ENCODE peak calls at places on chromosome 20, in ten cellular contexts. One of them, this sample, is unnamed.

GRCh38 chr20:42734660-42735368 is 454.9 kb downstream of the PTPRT start:
- DNase-seq in Peyer's patch: no peak
- DNase-seq in testis: no peak
- DNase-seq in OCI-LY7: no peak
- DNase-seq in MM.1S: no peak
- DNase-seq in GM12878: no peak
- DNase-seq in cardiac muscle cell: no peak
- DNase-seq in A549: no peak
- DNase-seq in body of pancreas: no peak
- DNase-seq in neural progenitor cell: no peak
- DNase-seq in this sample: no peak

GRCh38 chr20:34916774-34917354 is 38.7 kb downstream of the GSS start:
- DNase-seq in Peyer's patch: no peak
- DNase-seq in testis: no peak
- DNase-seq in OCI-LY7: no peak
- DNase-seq in MM.1S: no peak
- DNase-seq in GM12878: no peak
- DNase-seq in cardiac muscle cell: no peak
- DNase-seq in A549: no peak
- DNase-seq in body of pancreas: no peak
- DNase-seq in neural progenitor cell: no peak
- DNase-seq in this sample: no peak

GRCh38 chr20:53695797-53696527 is 102.3 kb upstream of the ZNF217 start:
- DNase-seq in Peyer's patch: no peak
- DNase-seq in testis: no peak
- DNase-seq in OCI-LY7: no peak
- DNase-seq in MM.1S: no peak
- DNase-seq in GM12878: no peak
- DNase-seq in cardiac muscle cell: no peak
- DNase-seq in A549: no peak
- DNase-seq in body of pancreas: no peak
- DNase-seq in neural progenitor cell: no peak
- DNase-seq in this sample: no peak

GRCh38 chr20:63498950-63499332 is at the start of gene EEF1A2:
- DNase-seq in Peyer's patch: no peak
- DNase-seq in testis: no peak
- DNase-seq in OCI-LY7: peak; percentile 37
- DNase-seq in MM.1S: no peak
- DNase-seq in GM12878: no peak
- DNase-seq in cardiac muscle cell: no peak
- DNase-seq in A549: no peak
- DNase-seq in body of pancreas: peak; percentile 42
- DNase-seq in neural progenitor cell: peak; percentile 70
- DNase-seq in this sample: no peak

GRCh38 chr20:56372850-56373249 is 14.1 kb downstream of the FAM210B start:
- DNase-seq in Peyer's patch: no peak
- DNase-seq in testis: no peak
- DNase-seq in OCI-LY7: no peak
- DNase-seq in MM.1S: no peak
- DNase-seq in GM12878: no peak
- DNase-seq in cardiac muscle cell: no peak
- DNase-seq in A549: no peak
- DNase-seq in body of pancreas: no peak
- DNase-seq in neural progenitor cell: no peak
- DNase-seq in this sample: no peak

GRCh38 chr20:15113374-15113773 is 776.0 kb upstream of the FLRT3 start:
- DNase-seq in Peyer's patch: no peak
- DNase-seq in testis: peak; percentile 27
- DNase-seq in OCI-LY7: no peak
- DNase-seq in MM.1S: no peak
- DNase-seq in GM12878: no peak
- DNase-seq in cardiac muscle cell: no peak
- DNase-seq in A549: no peak
- DNase-seq in body of pancreas: no peak
- DNase-seq in neural progenitor cell: no peak
- DNase-seq in this sample: no peak

GRCh38 chr20:41373851-41374567 is 7.4 kb upstream of the EMILIN3 start:
- DNase-seq in Peyer's patch: no peak
- DNase-seq in testis: no peak
- DNase-seq in OCI-LY7: no peak
- DNase-seq in MM.1S: no peak
- DNase-seq in GM12878: no peak
- DNase-seq in cardiac muscle cell: no peak
- DNase-seq in A549: no peak
- DNase-seq in body of pancreas: no peak
- DNase-seq in neural progenitor cell: no peak
- DNase-seq in this sample: no peak

GRCh38 chr20:51447097-51447764 is 95.3 kb downstream of the NFATC2 start:
- DNase-seq in Peyer's patch: no peak
- DNase-seq in testis: peak; percentile 76
- DNase-seq in OCI-LY7: no peak
- DNase-seq in MM.1S: no peak
- DNase-seq in GM12878: no peak
- DNase-seq in cardiac muscle cell: peak; percentile 96
- DNase-seq in A549: peak; percentile 77
- DNase-seq in body of pancreas: peak; percentile 38
- DNase-seq in neural progenitor cell: peak; percentile 36
- DNase-seq in this sample: peak; percentile 63

GRCh38 chr20:14404515-14404914 is 67.1 kb upstream of the FLRT3 start:
- DNase-seq in Peyer's patch: no peak
- DNase-seq in testis: no peak
- DNase-seq in OCI-LY7: no peak
- DNase-seq in MM.1S: peak; percentile 66
- DNase-seq in GM12878: no peak
- DNase-seq in cardiac muscle cell: no peak
- DNase-seq in A549: no peak
- DNase-seq in body of pancreas: no peak
- DNase-seq in neural progenitor cell: no peak
- DNase-seq in this sample: no peak

GRCh38 chr20:5864428-5864827 is 85.9 kb downstream of the TRMT6 start:
- DNase-seq in Peyer's patch: no peak
- DNase-seq in testis: no peak
- DNase-seq in OCI-LY7: no peak
- DNase-seq in MM.1S: no peak
- DNase-seq in GM12878: no peak
- DNase-seq in cardiac muscle cell: no peak
- DNase-seq in A549: no peak
- DNase-seq in body of pancreas: no peak
- DNase-seq in neural progenitor cell: no peak
- DNase-seq in this sample: no peak

DNA sequence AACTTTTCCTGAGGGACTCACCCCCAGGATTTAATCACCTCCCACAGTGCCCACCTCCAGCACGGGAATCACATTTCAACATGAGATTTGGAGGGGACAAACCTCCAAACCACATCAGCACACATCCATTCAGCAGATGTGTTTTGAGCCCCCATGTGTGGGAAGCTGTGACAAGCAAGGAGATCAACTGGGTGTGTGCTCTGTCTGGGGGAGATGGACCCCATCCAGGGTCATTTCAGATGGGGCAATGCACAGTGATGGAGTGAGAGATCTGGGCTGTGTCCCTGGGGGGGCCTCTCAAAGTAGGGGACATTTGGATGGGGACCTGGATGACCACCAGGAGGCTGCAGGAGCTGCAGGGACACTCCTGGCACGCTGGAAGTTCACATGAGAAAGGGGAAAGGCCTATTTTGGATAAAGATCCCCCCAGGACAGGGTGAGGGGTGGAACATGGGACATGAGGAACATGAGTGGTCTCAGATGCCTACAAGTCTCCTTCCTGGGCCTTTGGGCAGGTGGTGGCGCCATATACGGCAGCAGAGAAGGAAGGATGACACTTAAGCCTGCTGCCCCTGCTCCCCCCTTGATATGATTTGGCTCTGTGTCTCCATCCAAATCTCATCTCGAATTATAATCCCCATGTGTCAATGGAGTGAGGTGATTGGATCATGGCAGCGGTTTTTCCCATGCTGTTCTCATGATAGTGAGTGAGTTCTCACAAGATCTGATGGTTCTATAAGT is 49.6 kb downstream of the SLC2A10 start:
- DNase-seq in Peyer's patch: no peak
- DNase-seq in testis: no peak
- DNase-seq in OCI-LY7: no peak
- DNase-seq in MM.1S: no peak
- DNase-seq in GM12878: no peak
- DNase-seq in cardiac muscle cell: no peak
- DNase-seq in A549: no peak
- DNase-seq in body of pancreas: no peak
- DNase-seq in neural progenitor cell: no peak
- DNase-seq in this sample: no peak
- TF ChIP-seq CTCF in Peyer's patch: no peak
- TF ChIP-seq CTCF in testis: no peak
- TF ChIP-seq CTCF in OCI-LY7: peak; percentile 22
- TF ChIP-seq CTCF in MM.1S: no peak
- TF ChIP-seq CTCF in GM12878: no peak
- TF ChIP-seq CTCF in cardiac muscle cell: no peak
- TF ChIP-seq CTCF in A549: no peak
- TF ChIP-seq CTCF in body of pancreas: no peak
- TF ChIP-seq CTCF in neural progenitor cell: no peak
- TF ChIP-seq CTCF in this sample: no peak

GRCh38 chr20:59662856-59663512 is 58.6 kb downstream of the PHACTR3 start:
- DNase-seq in Peyer's patch: no peak
- DNase-seq in testis: no peak
- DNase-seq in OCI-LY7: no peak
- DNase-seq in MM.1S: no peak
- DNase-seq in GM12878: no peak
- DNase-seq in cardiac muscle cell: no peak
- DNase-seq in A549: no peak
- DNase-seq in body of pancreas: no peak
- DNase-seq in neural progenitor cell: no peak
- DNase-seq in this sample: no peak

GRCh38 chr20:59665656-59666555 is 61.6 kb downstream of the PHACTR3 start:
- DNase-seq in Peyer's patch: no peak
- DNase-seq in testis: no peak
- DNase-seq in OCI-LY7: no peak
- DNase-seq in MM.1S: no peak
- DNase-seq in GM12878: no peak
- DNase-seq in cardiac muscle cell: no peak
- DNase-seq in A549: no peak
- DNase-seq in body of pancreas: no peak
- DNase-seq in neural progenitor cell: no peak
- DNase-seq in this sample: peak; percentile 22

GRCh38 chr20:59663513-59663890 is 59.2 kb downstream of the PHACTR3 start:
- DNase-seq in Peyer's patch: no peak
- DNase-seq in testis: no peak
- DNase-seq in OCI-LY7: no peak
- DNase-seq in MM.1S: no peak
- DNase-seq in GM12878: no peak
- DNase-seq in cardiac muscle cell: no peak
- DNase-seq in A549: no peak
- DNase-seq in body of pancreas: no peak
- DNase-seq in neural progenitor cell: no peak
- DNase-seq in this sample: peak; percentile 16

GRCh38 chr20:59666586-59666985 is 62.2 kb downstream of the PHACTR3 start:
- DNase-seq in Peyer's patch: no peak
- DNase-seq in testis: no peak
- DNase-seq in OCI-LY7: no peak
- DNase-seq in MM.1S: no peak
- DNase-seq in GM12878: no peak
- DNase-seq in cardiac muscle cell: no peak
- DNase-seq in A549: no peak
- DNase-seq in body of pancreas: no peak
- DNase-seq in neural progenitor cell: no peak
- DNase-seq in this sample: peak; percentile 16

GRCh38 chr20:59664389-59665055 is 60.2 kb downstream of the PHACTR3 start:
- DNase-seq in Peyer's patch: no peak
- DNase-seq in testis: no peak
- DNase-seq in OCI-LY7: no peak
- DNase-seq in MM.1S: no peak
- DNase-seq in GM12878: no peak
- DNase-seq in cardiac muscle cell: no peak
- DNase-seq in A549: no peak
- DNase-seq in body of pancreas: no peak
- DNase-seq in neural progenitor cell: no peak
- DNase-seq in this sample: peak; percentile 15
- H3K9me3 ChIP-seq in Peyer's patch: no peaks in the 10 kb centered on the region
- H3K9me3 ChIP-seq in testis: no peaks in the 10 kb centered on the region
- H3K9me3 ChIP-seq in OCI-LY7: no peaks in the 10 kb centered on the region
- H3K9me3 ChIP-seq in MM.1S: no peaks in the 10 kb centered on the region
- H3K9me3 ChIP-seq in GM12878: no peaks in the 10 kb centered on the region
- H3K9me3 ChIP-seq in cardiac muscle cell: no peaks in the 10 kb centered on the region
- H3K9me3 ChIP-seq in A549: no peaks in the 10 kb centered on the region
- H3K9me3 ChIP-seq in body of pancreas: no peaks in the 10 kb centered on the region
- H3K9me3 ChIP-seq in neural progenitor cell: peaks cover 4% of the 10 kb centered on the region
- H3K9me3 ChIP-seq in this sample: no peaks in the 10 kb centered on the region

GRCh38 chr20:3510110-3510509 is 39.3 kb downstream of the ATRN start:
- DNase-seq in Peyer's patch: no peak
- DNase-seq in testis: no peak
- DNase-seq in OCI-LY7: no peak
- DNase-seq in MM.1S: no peak
- DNase-seq in GM12878: no peak
- DNase-seq in cardiac muscle cell: peak; percentile 17
- DNase-seq in A549: no peak
- DNase-seq in body of pancreas: no peak
- DNase-seq in neural progenitor cell: no peak
- DNase-seq in this sample: no peak
- H3K27ac ChIP-seq in Peyer's patch: no peak overlapping the region
- H3K27ac ChIP-seq in testis: no peak overlapping the region
- H3K27ac ChIP-seq in OCI-LY7: no peak overlapping the region
- H3K27ac ChIP-seq in MM.1S: no peak overlapping the region
- H3K27ac ChIP-seq in GM12878: no peak overlapping the region
- H3K27ac ChIP-seq in cardiac muscle cell: peak overlapping the region; percentile 74
- H3K27ac ChIP-seq in A549: no peak overlapping the region
- H3K27ac ChIP-seq in body of pancreas: peak overlapping the region; percentile 36
- H3K27ac ChIP-seq in neural progenitor cell: no peak overlapping the region
- H3K27ac ChIP-seq in this sample: no peak overlapping the region

GRCh38 chr20:31721408-31722332 is 998 bp downstream of the BCL2L1 start:
- DNase-seq in Peyer's patch: peak; percentile 68
- DNase-seq in testis: no peak
- DNase-seq in OCI-LY7: peak; percentile 35
- DNase-seq in MM.1S: no peak
- DNase-seq in GM12878: no peak
- DNase-seq in cardiac muscle cell: no peak
- DNase-seq in A549: no peak
- DNase-seq in body of pancreas: peak; percentile 39
- DNase-seq in neural progenitor cell: no peak
- DNase-seq in this sample: no peak

GRCh38 chr20:31719644-31720485 is 2.8 kb downstream of the BCL2L1 start:
- DNase-seq in Peyer's patch: no peak
- DNase-seq in testis: no peak
- DNase-seq in OCI-LY7: no peak
- DNase-seq in MM.1S: no peak
- DNase-seq in GM12878: no peak
- DNase-seq in cardiac muscle cell: no peak
- DNase-seq in A549: peak; percentile 93
- DNase-seq in body of pancreas: peak; percentile 47
- DNase-seq in neural progenitor cell: peak; percentile 53
- DNase-seq in this sample: peak; percentile 49

GRCh38 chr20:31722388-31723281 is at the start of gene BCL2L1:
- DNase-seq in Peyer's patch: peak; percentile 87
- DNase-seq in testis: peak; percentile 84
- DNase-seq in OCI-LY7: peak; percentile 75
- DNase-seq in MM.1S: peak; percentile 80
- DNase-seq in GM12878: no peak
- DNase-seq in cardiac muscle cell: peak; percentile 91
- DNase-seq in A549: peak; percentile 88
- DNase-seq in body of pancreas: peak; percentile 91
- DNase-seq in neural progenitor cell: peak; percentile 92
- DNase-seq in this sample: peak; percentile 89

GRCh38 chr20:31718952-31719643 is 3.6 kb downstream of the BCL2L1 start:
- DNase-seq in Peyer's patch: no peak
- DNase-seq in testis: no peak
- DNase-seq in OCI-LY7: no peak
- DNase-seq in MM.1S: peak; percentile 49
- DNase-seq in GM12878: no peak
- DNase-seq in cardiac muscle cell: no peak
- DNase-seq in A549: no peak
- DNase-seq in body of pancreas: peak; percentile 52
- DNase-seq in neural progenitor cell: no peak
- DNase-seq in this sample: peak; percentile 44

GRCh38 chr20:31720486-31721407 is 1.9 kb downstream of the BCL2L1 start:
- DNase-seq in Peyer's patch: peak; percentile 77
- DNase-seq in testis: no peak
- DNase-seq in OCI-LY7: peak; percentile 85
- DNase-seq in MM.1S: peak; percentile 52
- DNase-seq in GM12878: no peak
- DNase-seq in cardiac muscle cell: no peak
- DNase-seq in A549: no peak
- DNase-seq in body of pancreas: peak; percentile 51
- DNase-seq in neural progenitor cell: no peak
- DNase-seq in this sample: no peak
- TF ChIP-seq CTCF in Peyer's patch: no peak
- TF ChIP-seq CTCF in testis: no peak
- TF ChIP-seq CTCF in OCI-LY7: peak; percentile 75
- TF ChIP-seq CTCF in MM.1S: peak; percentile 39
- TF ChIP-seq CTCF in GM12878: peak; percentile 24
- TF ChIP-seq CTCF in cardiac muscle cell: no peak
- TF ChIP-seq CTCF in A549: peak; percentile 7
- TF ChIP-seq CTCF in body of pancreas: no peak
- TF ChIP-seq CTCF in neural progenitor cell: no peak
- TF ChIP-seq CTCF in this sample: no peak